ENCODE peak calls at places on chromosomes 1 and 21, in nine cellular contexts. One of them, this sample, is unnamed.

GRCh38 chr21:46667735-46668380 is 32.4 kb downstream of the PRMT2 start:
- DNase-seq in GM13977: peak; percentile 71
- DNase-seq in IMR-90: peak; percentile 17
- DNase-seq in fibroblast of mammary gland: peak; percentile 27
- DNase-seq in dorsolateral prefrontal cortex: no peak
- DNase-seq in stomach: no peak
- DNase-seq in GM12865: peak; percentile 38
- DNase-seq in right lobe of liver: no peak
- DNase-seq in HCT116: no peak
- DNase-seq in this sample: no peak

GRCh38 chr1:88608139-88608943 is 75.7 kb upstream of the PKN2 start:
- DNase-seq in GM13977: peak; percentile 38
- DNase-seq in IMR-90: peak; percentile 37
- DNase-seq in fibroblast of mammary gland: peak; percentile 38
- DNase-seq in dorsolateral prefrontal cortex: no peak
- DNase-seq in stomach: no peak
- DNase-seq in GM12865: peak; percentile 38
- DNase-seq in right lobe of liver: no peak
- DNase-seq in HCT116: peak; percentile 32
- DNase-seq in this sample: no peak

GRCh38 chr1:168050880-168051279 is 85.8 kb downstream of the GPR161 start:
- DNase-seq in GM13977: no peak
- DNase-seq in IMR-90: no peak
- DNase-seq in fibroblast of mammary gland: no peak
- DNase-seq in dorsolateral prefrontal cortex: no peak
- DNase-seq in stomach: no peak
- DNase-seq in GM12865: no peak
- DNase-seq in right lobe of liver: no peak
- DNase-seq in HCT116: no peak
- DNase-seq in this sample: no peak

GRCh38 chr1:107358611-107359342 is 217.9 kb downstream of the NTNG1 start:
- DNase-seq in GM13977: no peak
- DNase-seq in IMR-90: no peak
- DNase-seq in fibroblast of mammary gland: no peak
- DNase-seq in dorsolateral prefrontal cortex: no peak
- DNase-seq in stomach: no peak
- DNase-seq in GM12865: no peak
- DNase-seq in right lobe of liver: no peak
- DNase-seq in HCT116: no peak
- DNase-seq in this sample: no peak

GRCh38 chr1:234919061-234919755 is 209.4 kb downstream of the TOMM20 start:
- DNase-seq in GM13977: no peak
- DNase-seq in IMR-90: no peak
- DNase-seq in fibroblast of mammary gland: no peak
- DNase-seq in dorsolateral prefrontal cortex: no peak
- DNase-seq in stomach: no peak
- DNase-seq in GM12865: no peak
- DNase-seq in right lobe of liver: peak; percentile 46
- DNase-seq in HCT116: no peak
- DNase-seq in this sample: no peak

GRCh38 chr1:187096689-187097088 is 267.9 kb downstream of the PLA2G4A start:
- DNase-seq in GM13977: no peak
- DNase-seq in IMR-90: peak; percentile 28
- DNase-seq in fibroblast of mammary gland: peak; percentile 46
- DNase-seq in dorsolateral prefrontal cortex: no peak
- DNase-seq in stomach: no peak
- DNase-seq in GM12865: no peak
- DNase-seq in right lobe of liver: no peak
- DNase-seq in HCT116: no peak
- DNase-seq in this sample: no peak

GRCh38 chr1:18868354-18868753 is 8.9 kb upstream of the TAS1R2 start:
- DNase-seq in GM13977: no peak
- DNase-seq in IMR-90: no peak
- DNase-seq in fibroblast of mammary gland: no peak
- DNase-seq in dorsolateral prefrontal cortex: no peak
- DNase-seq in stomach: no peak
- DNase-seq in GM12865: no peak
- DNase-seq in right lobe of liver: no peak
- DNase-seq in HCT116: no peak
- DNase-seq in this sample: no peak

GRCh38 chr1:80054129-80054528 is 1047.6 kb upstream of the ADGRL4 start:
- DNase-seq in GM13977: no peak
- DNase-seq in IMR-90: peak; percentile 86
- DNase-seq in fibroblast of mammary gland: peak; percentile 97
- DNase-seq in dorsolateral prefrontal cortex: no peak
- DNase-seq in stomach: no peak
- DNase-seq in GM12865: no peak
- DNase-seq in right lobe of liver: no peak
- DNase-seq in HCT116: peak; percentile 10
- DNase-seq in this sample: no peak

GRCh38 chr1:223654083-223654482 is 11.4 kb downstream of the CAPN8 start:
- DNase-seq in GM13977: no peak
- DNase-seq in IMR-90: no peak
- DNase-seq in fibroblast of mammary gland: no peak
- DNase-seq in dorsolateral prefrontal cortex: no peak
- DNase-seq in stomach: no peak
- DNase-seq in GM12865: no peak
- DNase-seq in right lobe of liver: no peak
- DNase-seq in HCT116: no peak
- DNase-seq in this sample: no peak

GRCh38 chr1:244207042-244207934 is 156.2 kb downstream of the ZBTB18 start:
- DNase-seq in GM13977: no peak
- DNase-seq in IMR-90: peak; percentile 57
- DNase-seq in fibroblast of mammary gland: peak; percentile 38
- DNase-seq in dorsolateral prefrontal cortex: no peak
- DNase-seq in stomach: no peak
- DNase-seq in GM12865: no peak
- DNase-seq in right lobe of liver: no peak
- DNase-seq in HCT116: no peak
- DNase-seq in this sample: no peak

GRCh38 chr21:39386194-39386593 is 37.3 kb upstream of the HMGN1 start:
- DNase-seq in GM13977: no peak
- DNase-seq in IMR-90: no peak
- DNase-seq in fibroblast of mammary gland: peak; percentile 51
- DNase-seq in dorsolateral prefrontal cortex: peak; percentile 60
- DNase-seq in stomach: peak; percentile 37
- DNase-seq in GM12865: no peak
- DNase-seq in right lobe of liver: no peak
- DNase-seq in HCT116: no peak
- DNase-seq in this sample: no peak

GRCh38 chr1:88990426-88990825 is 2.0 kb downstream of the KYAT3 start:
- DNase-seq in GM13977: no peak
- DNase-seq in IMR-90: no peak
- DNase-seq in fibroblast of mammary gland: no peak
- DNase-seq in dorsolateral prefrontal cortex: no peak
- DNase-seq in stomach: no peak
- DNase-seq in GM12865: no peak
- DNase-seq in right lobe of liver: no peak
- DNase-seq in HCT116: no peak
- DNase-seq in this sample: no peak

DNA sequence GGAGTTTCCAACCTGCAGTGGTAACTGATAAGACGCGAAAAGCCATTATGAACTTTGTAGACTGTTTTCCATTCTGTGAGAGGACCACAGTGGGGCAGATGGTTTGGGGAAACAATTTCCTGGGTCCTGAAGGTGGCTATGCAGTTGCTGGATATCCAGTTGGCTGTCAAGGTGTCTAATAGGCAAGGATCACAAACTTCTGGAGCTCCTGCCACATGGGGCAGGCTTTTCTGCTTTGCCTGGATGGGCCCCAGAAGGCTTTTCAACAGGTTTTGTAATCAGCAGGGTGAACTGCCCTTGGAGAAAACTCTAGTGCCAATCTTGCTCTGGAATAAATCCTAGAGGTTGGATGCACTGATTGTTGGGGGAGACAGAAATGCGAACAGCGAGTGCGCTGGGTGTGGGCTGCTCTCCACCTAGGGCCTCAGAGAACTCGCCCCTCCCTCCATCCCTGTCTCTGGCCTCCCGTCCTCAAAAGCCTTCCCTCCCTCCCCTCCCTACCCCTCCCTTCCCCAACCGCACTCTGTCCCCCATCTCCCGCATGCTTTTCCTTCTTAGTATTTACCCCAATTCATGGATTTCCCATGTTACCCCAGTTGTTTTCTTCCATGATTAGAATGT is 210.3 kb upstream of the USP24 start:
- DNase-seq in GM13977: no peak
- DNase-seq in IMR-90: no peak
- DNase-seq in fibroblast of mammary gland: no peak
- DNase-seq in dorsolateral prefrontal cortex: no peak
- DNase-seq in stomach: no peak
- DNase-seq in GM12865: no peak
- DNase-seq in right lobe of liver: no peak
- DNase-seq in HCT116: no peak
- DNase-seq in this sample: no peak
- TF ChIP-seq CTCF in GM13977: no peak
- TF ChIP-seq CTCF in IMR-90: no peak
- TF ChIP-seq CTCF in fibroblast of mammary gland: no peak
- TF ChIP-seq CTCF in dorsolateral prefrontal cortex: no peak
- TF ChIP-seq CTCF in stomach: no peak
- TF ChIP-seq CTCF in GM12865: no peak
- TF ChIP-seq CTCF in right lobe of liver: no peak
- TF ChIP-seq CTCF in HCT116: no peak
- TF ChIP-seq CTCF in this sample: no peak

GRCh38 chr1:23848673-23849616 is 19.1 kb downstream of the FUCA1 start:
- DNase-seq in GM13977: no peak
- DNase-seq in IMR-90: no peak
- DNase-seq in fibroblast of mammary gland: no peak
- DNase-seq in dorsolateral prefrontal cortex: no peak
- DNase-seq in stomach: no peak
- DNase-seq in GM12865: no peak
- DNase-seq in right lobe of liver: no peak
- DNase-seq in HCT116: no peak
- DNase-seq in this sample: no peak

GRCh38 chr1:23854568-23854967 is 13.5 kb downstream of the FUCA1 start:
- DNase-seq in GM13977: no peak
- DNase-seq in IMR-90: no peak
- DNase-seq in fibroblast of mammary gland: peak; percentile 8
- DNase-seq in dorsolateral prefrontal cortex: no peak
- DNase-seq in stomach: no peak
- DNase-seq in GM12865: peak; percentile 21
- DNase-seq in right lobe of liver: no peak
- DNase-seq in HCT116: no peak
- DNase-seq in this sample: no peak
- TF ChIP-seq CTCF in GM13977: no peak
- TF ChIP-seq CTCF in IMR-90: peak; percentile 33
- TF ChIP-seq CTCF in fibroblast of mammary gland: peak; percentile 23
- TF ChIP-seq CTCF in dorsolateral prefrontal cortex: peak; percentile 17
- TF ChIP-seq CTCF in stomach: no peak
- TF ChIP-seq CTCF in GM12865: peak; percentile 18
- TF ChIP-seq CTCF in right lobe of liver: peak; percentile 32
- TF ChIP-seq CTCF in HCT116: peak; percentile 25
- TF ChIP-seq CTCF in this sample: peak; percentile 37

DNA sequence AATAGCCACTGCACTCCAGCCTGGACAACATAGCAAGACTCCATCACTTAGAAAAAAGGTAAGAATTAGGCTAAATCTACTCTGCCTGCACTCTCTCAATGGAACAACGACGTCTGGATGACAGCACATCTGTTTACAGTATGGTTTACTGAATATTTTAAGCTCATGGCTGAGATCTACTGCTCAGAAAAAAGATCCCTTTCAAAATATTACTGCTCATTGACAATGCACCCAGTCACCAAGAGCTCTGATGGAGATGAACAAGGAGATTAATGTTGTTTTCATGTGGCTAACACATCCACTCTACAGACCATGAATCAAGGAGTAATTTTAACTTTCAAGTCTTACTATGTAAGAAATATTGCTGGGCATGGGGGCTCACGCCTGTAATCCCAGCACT is 58.0 kb downstream of the SLC27A3 start:
- DNase-seq in GM13977: no peak
- DNase-seq in IMR-90: no peak
- DNase-seq in fibroblast of mammary gland: no peak
- DNase-seq in dorsolateral prefrontal cortex: no peak
- DNase-seq in stomach: no peak
- DNase-seq in GM12865: no peak
- DNase-seq in right lobe of liver: no peak
- DNase-seq in HCT116: no peak
- DNase-seq in this sample: no peak
- TF ChIP-seq CTCF in GM13977: no peak
- TF ChIP-seq CTCF in IMR-90: no peak
- TF ChIP-seq CTCF in fibroblast of mammary gland: no peak
- TF ChIP-seq CTCF in dorsolateral prefrontal cortex: no peak
- TF ChIP-seq CTCF in stomach: no peak
- TF ChIP-seq CTCF in GM12865: no peak
- TF ChIP-seq CTCF in right lobe of liver: no peak
- TF ChIP-seq CTCF in HCT116: no peak
- TF ChIP-seq CTCF in this sample: no peak

GRCh38 chr1:226983998-226984364 is 43.9 kb downstream of the COQ8A start:
- DNase-seq in GM13977: no peak
- DNase-seq in IMR-90: no peak
- DNase-seq in fibroblast of mammary gland: no peak
- DNase-seq in dorsolateral prefrontal cortex: no peak
- DNase-seq in stomach: no peak
- DNase-seq in GM12865: no peak
- DNase-seq in right lobe of liver: no peak
- DNase-seq in HCT116: no peak
- DNase-seq in this sample: peak; percentile 81

GRCh38 chr1:226984521-226985238 is 44.6 kb downstream of the COQ8A start:
- DNase-seq in GM13977: no peak
- DNase-seq in IMR-90: no peak
- DNase-seq in fibroblast of mammary gland: no peak
- DNase-seq in dorsolateral prefrontal cortex: no peak
- DNase-seq in stomach: no peak
- DNase-seq in GM12865: no peak
- DNase-seq in right lobe of liver: no peak
- DNase-seq in HCT116: no peak
- DNase-seq in this sample: peak; percentile 78

GRCh38 chr1:226985839-226986463 is 45.9 kb downstream of the COQ8A start:
- DNase-seq in GM13977: no peak
- DNase-seq in IMR-90: no peak
- DNase-seq in fibroblast of mammary gland: no peak
- DNase-seq in dorsolateral prefrontal cortex: no peak
- DNase-seq in stomach: no peak
- DNase-seq in GM12865: no peak
- DNase-seq in right lobe of liver: no peak
- DNase-seq in HCT116: no peak
- DNase-seq in this sample: peak; percentile 69

GRCh38 chr1:226986496-226987178 is 46.5 kb downstream of the COQ8A start:
- DNase-seq in GM13977: no peak
- DNase-seq in IMR-90: no peak
- DNase-seq in fibroblast of mammary gland: no peak
- DNase-seq in dorsolateral prefrontal cortex: no peak
- DNase-seq in stomach: no peak
- DNase-seq in GM12865: no peak
- DNase-seq in right lobe of liver: no peak
- DNase-seq in HCT116: no peak
- DNase-seq in this sample: no peak

DNA sequence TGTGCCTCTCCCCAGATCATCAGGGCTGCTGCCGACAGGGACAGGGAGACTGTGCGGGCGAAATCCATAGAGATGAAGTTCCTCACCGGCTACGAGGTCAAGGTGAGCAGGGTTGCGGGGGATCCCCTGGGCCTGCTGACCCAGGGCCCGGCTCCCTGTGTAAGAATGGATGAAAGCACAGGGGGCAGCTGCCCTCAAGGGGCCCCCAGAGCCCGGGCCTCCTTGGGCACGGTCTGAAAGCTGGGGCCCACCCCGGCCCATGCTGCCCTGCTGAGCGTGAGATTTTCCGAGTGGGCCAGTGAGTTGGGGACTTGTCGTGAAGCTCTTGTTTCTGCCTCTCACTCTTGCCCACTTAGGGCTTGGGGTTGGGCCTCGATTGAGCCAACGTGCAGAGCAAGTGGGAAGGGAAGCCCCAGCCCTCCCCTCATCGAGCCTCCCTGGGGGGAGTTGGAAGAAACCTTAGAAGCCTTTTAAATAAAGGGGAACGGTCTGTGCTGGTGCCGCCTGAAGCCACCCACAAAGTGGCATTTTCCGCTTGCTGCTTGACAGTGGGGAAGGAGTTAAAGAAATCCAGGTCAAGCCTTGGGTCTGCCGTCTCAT is 45.2 kb downstream of the COQ8A start:
- DNase-seq in GM13977: no peak
- DNase-seq in IMR-90: no peak
- DNase-seq in fibroblast of mammary gland: no peak
- DNase-seq in dorsolateral prefrontal cortex: no peak
- DNase-seq in stomach: no peak
- DNase-seq in GM12865: no peak
- DNase-seq in right lobe of liver: no peak
- DNase-seq in HCT116: no peak
- DNase-seq in this sample: peak; percentile 74
- TF ChIP-seq CTCF in GM13977: no peak
- TF ChIP-seq CTCF in IMR-90: no peak
- TF ChIP-seq CTCF in fibroblast of mammary gland: no peak
- TF ChIP-seq CTCF in dorsolateral prefrontal cortex: no peak
- TF ChIP-seq CTCF in stomach: no peak
- TF ChIP-seq CTCF in GM12865: no peak
- TF ChIP-seq CTCF in right lobe of liver: no peak
- TF ChIP-seq CTCF in HCT116: no peak
- TF ChIP-seq CTCF in this sample: no peak

This sample was measured in osteocyte.